ENCODE peak calls at places on chromosomes 1 and 21, in nine cellular contexts. One of them, this sample, is unnamed.

GRCh38 chr1:27116697-27117096 is 38.2 kb downstream of the SLC9A1 start:
- DNase-seq in A172: no peak
- DNase-seq in RCC 7860: no peak
- DNase-seq in activated CD4-positive, alpha-beta T cell treated with anti-CD3 and anti-CD28 coated beads, Interleukin-2, amount 10 ng/mL, durations not matched to agents 7 days and 5 days: no peak
- DNase-seq in NCI-H1092 treated with DMSO at 0.1 percent for 48 hours: no peak
- DNase-seq in ureter: no peak
- DNase-seq in progenitor cell of endocrine pancreas: no peak
- DNase-seq in A673: no peak
- DNase-seq in WTC11: no peak
- DNase-seq in this sample: no peak

GRCh38 chr1:223413216-223413615 is 20.0 kb downstream of the CCDC185 start:
- DNase-seq in A172: no peak
- DNase-seq in RCC 7860: no peak
- DNase-seq in activated CD4-positive, alpha-beta T cell treated with anti-CD3 and anti-CD28 coated beads, Interleukin-2, amount 10 ng/mL, durations not matched to agents 7 days and 5 days: no peak
- DNase-seq in NCI-H1092 treated with DMSO at 0.1 percent for 48 hours: no peak
- DNase-seq in ureter: no peak
- DNase-seq in progenitor cell of endocrine pancreas: no peak
- DNase-seq in A673: no peak
- DNase-seq in WTC11: no peak
- DNase-seq in this sample: no peak

GRCh38 chr1:13951793-13952751 is 252.1 kb downstream of the PRDM2 start:
- DNase-seq in A172: no peak
- DNase-seq in RCC 7860: no peak
- DNase-seq in activated CD4-positive, alpha-beta T cell treated with anti-CD3 and anti-CD28 coated beads, Interleukin-2, amount 10 ng/mL, durations not matched to agents 7 days and 5 days: no peak
- DNase-seq in NCI-H1092 treated with DMSO at 0.1 percent for 48 hours: no peak
- DNase-seq in ureter: no peak
- DNase-seq in progenitor cell of endocrine pancreas: no peak
- DNase-seq in A673: peak
- DNase-seq in WTC11: no peak
- DNase-seq in this sample: no peak

GRCh38 chr1:226549937-226550670 is 1.5 kb downstream of the STUM start:
- DNase-seq in A172: no peak
- DNase-seq in RCC 7860: no peak
- DNase-seq in activated CD4-positive, alpha-beta T cell treated with anti-CD3 and anti-CD28 coated beads, Interleukin-2, amount 10 ng/mL, durations not matched to agents 7 days and 5 days: no peak
- DNase-seq in NCI-H1092 treated with DMSO at 0.1 percent for 48 hours: peak
- DNase-seq in ureter: peak
- DNase-seq in progenitor cell of endocrine pancreas: no peak
- DNase-seq in A673: no peak
- DNase-seq in WTC11: peak
- DNase-seq in this sample: peak

GRCh38 chr1:22562584-22563551 is at the start of gene EPHA8:
- DNase-seq in A172: no peak
- DNase-seq in RCC 7860: no peak
- DNase-seq in activated CD4-positive, alpha-beta T cell treated with anti-CD3 and anti-CD28 coated beads, Interleukin-2, amount 10 ng/mL, durations not matched to agents 7 days and 5 days: no peak
- DNase-seq in NCI-H1092 treated with DMSO at 0.1 percent for 48 hours: peak
- DNase-seq in ureter: no peak
- DNase-seq in progenitor cell of endocrine pancreas: no peak
- DNase-seq in A673: no peak
- DNase-seq in WTC11: peak
- DNase-seq in this sample: no peak

GRCh38 chr1:18943914-18944572 is 12.4 kb downstream of the IFFO2 start:
- DNase-seq in A172: no peak
- DNase-seq in RCC 7860: no peak
- DNase-seq in activated CD4-positive, alpha-beta T cell treated with anti-CD3 and anti-CD28 coated beads, Interleukin-2, amount 10 ng/mL, durations not matched to agents 7 days and 5 days: no peak
- DNase-seq in NCI-H1092 treated with DMSO at 0.1 percent for 48 hours: no peak
- DNase-seq in ureter: no peak
- DNase-seq in progenitor cell of endocrine pancreas: no peak
- DNase-seq in A673: no peak
- DNase-seq in WTC11: no peak
- DNase-seq in this sample: no peak

GRCh38 chr1:51303315-51303714 is 27.0 kb downstream of the TTC39A start:
- DNase-seq in A172: no peak
- DNase-seq in RCC 7860: no peak
- DNase-seq in activated CD4-positive, alpha-beta T cell treated with anti-CD3 and anti-CD28 coated beads, Interleukin-2, amount 10 ng/mL, durations not matched to agents 7 days and 5 days: no peak
- DNase-seq in NCI-H1092 treated with DMSO at 0.1 percent for 48 hours: no peak
- DNase-seq in ureter: no peak
- DNase-seq in progenitor cell of endocrine pancreas: no peak
- DNase-seq in A673: no peak
- DNase-seq in WTC11: no peak
- DNase-seq in this sample: no peak

GRCh38 chr1:46202975-46203737 is at the start of gene LURAP1:
- DNase-seq in A172: peak
- DNase-seq in RCC 7860: no peak
- DNase-seq in activated CD4-positive, alpha-beta T cell treated with anti-CD3 and anti-CD28 coated beads, Interleukin-2, amount 10 ng/mL, durations not matched to agents 7 days and 5 days: peak
- DNase-seq in NCI-H1092 treated with DMSO at 0.1 percent for 48 hours: no peak
- DNase-seq in ureter: no peak
- DNase-seq in progenitor cell of endocrine pancreas: no peak
- DNase-seq in A673: peak
- DNase-seq in WTC11: peak
- DNase-seq in this sample: peak

GRCh38 chr1:183719289-183719688 is 66.2 kb upstream of the APOBEC4 start:
- DNase-seq in A172: no peak
- DNase-seq in RCC 7860: no peak
- DNase-seq in activated CD4-positive, alpha-beta T cell treated with anti-CD3 and anti-CD28 coated beads, Interleukin-2, amount 10 ng/mL, durations not matched to agents 7 days and 5 days: no peak
- DNase-seq in NCI-H1092 treated with DMSO at 0.1 percent for 48 hours: no peak
- DNase-seq in ureter: no peak
- DNase-seq in progenitor cell of endocrine pancreas: no peak
- DNase-seq in A673: no peak
- DNase-seq in WTC11: no peak
- DNase-seq in this sample: no peak

GRCh38 chr1:64917907-64918306 is 48.4 kb downstream of the JAK1 start:
- DNase-seq in A172: no peak
- DNase-seq in RCC 7860: no peak
- DNase-seq in activated CD4-positive, alpha-beta T cell treated with anti-CD3 and anti-CD28 coated beads, Interleukin-2, amount 10 ng/mL, durations not matched to agents 7 days and 5 days: no peak
- DNase-seq in NCI-H1092 treated with DMSO at 0.1 percent for 48 hours: no peak
- DNase-seq in ureter: no peak
- DNase-seq in progenitor cell of endocrine pancreas: no peak
- DNase-seq in A673: no peak
- DNase-seq in WTC11: no peak
- DNase-seq in this sample: no peak

GRCh38 chr1:58592521-58593134 is 15.6 kb upstream of the TACSTD2 start:
- DNase-seq in A172: peak
- DNase-seq in RCC 7860: peak
- DNase-seq in activated CD4-positive, alpha-beta T cell treated with anti-CD3 and anti-CD28 coated beads, Interleukin-2, amount 10 ng/mL, durations not matched to agents 7 days and 5 days: no peak
- DNase-seq in NCI-H1092 treated with DMSO at 0.1 percent for 48 hours: no peak
- DNase-seq in ureter: peak
- DNase-seq in progenitor cell of endocrine pancreas: peak
- DNase-seq in A673: peak
- DNase-seq in WTC11: no peak
- DNase-seq in this sample: peak

GRCh38 chr1:178124115-178124514 is 30.2 kb downstream of the RASAL2 start:
- DNase-seq in A172: peak
- DNase-seq in RCC 7860: no peak
- DNase-seq in activated CD4-positive, alpha-beta T cell treated with anti-CD3 and anti-CD28 coated beads, Interleukin-2, amount 10 ng/mL, durations not matched to agents 7 days and 5 days: no peak
- DNase-seq in NCI-H1092 treated with DMSO at 0.1 percent for 48 hours: no peak
- DNase-seq in ureter: no peak
- DNase-seq in progenitor cell of endocrine pancreas: no peak
- DNase-seq in A673: peak
- DNase-seq in WTC11: no peak
- DNase-seq in this sample: no peak

GRCh38 chr1:39158330-39159086 is 46.0 kb upstream of the MACF1 start:
- DNase-seq in A172: no peak
- DNase-seq in RCC 7860: peak
- DNase-seq in activated CD4-positive, alpha-beta T cell treated with anti-CD3 and anti-CD28 coated beads, Interleukin-2, amount 10 ng/mL, durations not matched to agents 7 days and 5 days: no peak
- DNase-seq in NCI-H1092 treated with DMSO at 0.1 percent for 48 hours: peak
- DNase-seq in ureter: no peak
- DNase-seq in progenitor cell of endocrine pancreas: peak
- DNase-seq in A673: no peak
- DNase-seq in WTC11: peak
- DNase-seq in this sample: no peak

GRCh38 chr1:30407030-30407861 is 316.1 kb downstream of the MATN1 start:
- DNase-seq in A172: peak
- DNase-seq in RCC 7860: peak
- DNase-seq in activated CD4-positive, alpha-beta T cell treated with anti-CD3 and anti-CD28 coated beads, Interleukin-2, amount 10 ng/mL, durations not matched to agents 7 days and 5 days: peak
- DNase-seq in NCI-H1092 treated with DMSO at 0.1 percent for 48 hours: no peak
- DNase-seq in ureter: peak
- DNase-seq in progenitor cell of endocrine pancreas: peak
- DNase-seq in A673: peak
- DNase-seq in WTC11: no peak
- DNase-seq in this sample: no peak

GRCh38 chr1:107474877-107475612 is 334.2 kb downstream of the NTNG1 start:
- DNase-seq in A172: no peak
- DNase-seq in RCC 7860: no peak
- DNase-seq in activated CD4-positive, alpha-beta T cell treated with anti-CD3 and anti-CD28 coated beads, Interleukin-2, amount 10 ng/mL, durations not matched to agents 7 days and 5 days: no peak
- DNase-seq in NCI-H1092 treated with DMSO at 0.1 percent for 48 hours: no peak
- DNase-seq in ureter: no peak
- DNase-seq in progenitor cell of endocrine pancreas: no peak
- DNase-seq in A673: no peak
- DNase-seq in WTC11: no peak
- DNase-seq in this sample: no peak

GRCh38 chr1:10530281-10530740 is 55.6 kb downstream of the PEX14 start:
- DNase-seq in A172: peak
- DNase-seq in RCC 7860: peak
- DNase-seq in activated CD4-positive, alpha-beta T cell treated with anti-CD3 and anti-CD28 coated beads, Interleukin-2, amount 10 ng/mL, durations not matched to agents 7 days and 5 days: no peak
- DNase-seq in NCI-H1092 treated with DMSO at 0.1 percent for 48 hours: no peak
- DNase-seq in ureter: no peak
- DNase-seq in progenitor cell of endocrine pancreas: peak
- DNase-seq in A673: no peak
- DNase-seq in WTC11: peak
- DNase-seq in this sample: peak

GRCh38 chr1:50661626-50662025 is 238.4 kb upstream of the DMRTA2 start:
- DNase-seq in A172: no peak
- DNase-seq in RCC 7860: no peak
- DNase-seq in activated CD4-positive, alpha-beta T cell treated with anti-CD3 and anti-CD28 coated beads, Interleukin-2, amount 10 ng/mL, durations not matched to agents 7 days and 5 days: no peak
- DNase-seq in NCI-H1092 treated with DMSO at 0.1 percent for 48 hours: no peak
- DNase-seq in ureter: no peak
- DNase-seq in progenitor cell of endocrine pancreas: no peak
- DNase-seq in A673: no peak
- DNase-seq in WTC11: no peak
- DNase-seq in this sample: no peak

GRCh38 chr21:23003951-23004350 is 2005.7 kb downstream of the NCAM2 start:
- DNase-seq in A172: no peak
- DNase-seq in RCC 7860: no peak
- DNase-seq in activated CD4-positive, alpha-beta T cell treated with anti-CD3 and anti-CD28 coated beads, Interleukin-2, amount 10 ng/mL, durations not matched to agents 7 days and 5 days: no peak
- DNase-seq in NCI-H1092 treated with DMSO at 0.1 percent for 48 hours: peak
- DNase-seq in ureter: no peak
- DNase-seq in progenitor cell of endocrine pancreas: no peak
- DNase-seq in A673: no peak
- DNase-seq in WTC11: no peak
- DNase-seq in this sample: no peak

GRCh38 chr21:41817228-41817627 is 50.4 kb upstream of the RIPK4 start:
- DNase-seq in A172: peak
- DNase-seq in RCC 7860: peak
- DNase-seq in activated CD4-positive, alpha-beta T cell treated with anti-CD3 and anti-CD28 coated beads, Interleukin-2, amount 10 ng/mL, durations not matched to agents 7 days and 5 days: peak
- DNase-seq in NCI-H1092 treated with DMSO at 0.1 percent for 48 hours: peak
- DNase-seq in ureter: no peak
- DNase-seq in progenitor cell of endocrine pancreas: peak
- DNase-seq in A673: peak
- DNase-seq in WTC11: peak
- DNase-seq in this sample: peak

GRCh38 chr1:91440845-91441244 is 36.2 kb upstream of the HFM1 start:
- DNase-seq in A172: no peak
- DNase-seq in RCC 7860: no peak
- DNase-seq in activated CD4-positive, alpha-beta T cell treated with anti-CD3 and anti-CD28 coated beads, Interleukin-2, amount 10 ng/mL, durations not matched to agents 7 days and 5 days: no peak
- DNase-seq in NCI-H1092 treated with DMSO at 0.1 percent for 48 hours: peak
- DNase-seq in ureter: no peak
- DNase-seq in progenitor cell of endocrine pancreas: no peak
- DNase-seq in A673: peak
- DNase-seq in WTC11: no peak
- DNase-seq in this sample: no peak

GRCh38 chr1:22878626-22879025 is 94.0 kb downstream of the LACTBL1 start:
- DNase-seq in A172: no peak
- DNase-seq in RCC 7860: no peak
- DNase-seq in activated CD4-positive, alpha-beta T cell treated with anti-CD3 and anti-CD28 coated beads, Interleukin-2, amount 10 ng/mL, durations not matched to agents 7 days and 5 days: no peak
- DNase-seq in NCI-H1092 treated with DMSO at 0.1 percent for 48 hours: no peak
- DNase-seq in ureter: peak
- DNase-seq in progenitor cell of endocrine pancreas: no peak
- DNase-seq in A673: no peak
- DNase-seq in WTC11: no peak
- DNase-seq in this sample: no peak

GRCh38 chr1:165068716-165069115 is 287.8 kb downstream of the LMX1A start:
- DNase-seq in A172: no peak
- DNase-seq in RCC 7860: no peak
- DNase-seq in activated CD4-positive, alpha-beta T cell treated with anti-CD3 and anti-CD28 coated beads, Interleukin-2, amount 10 ng/mL, durations not matched to agents 7 days and 5 days: no peak
- DNase-seq in NCI-H1092 treated with DMSO at 0.1 percent for 48 hours: no peak
- DNase-seq in ureter: no peak
- DNase-seq in progenitor cell of endocrine pancreas: no peak
- DNase-seq in A673: no peak
- DNase-seq in WTC11: no peak
- DNase-seq in this sample: no peak

GRCh38 chr1:170309389-170310013 is 163.7 kb downstream of the NTMT2 start:
- DNase-seq in A172: peak
- DNase-seq in RCC 7860: peak
- DNase-seq in activated CD4-positive, alpha-beta T cell treated with anti-CD3 and anti-CD28 coated beads, Interleukin-2, amount 10 ng/mL, durations not matched to agents 7 days and 5 days: no peak
- DNase-seq in NCI-H1092 treated with DMSO at 0.1 percent for 48 hours: no peak
- DNase-seq in ureter: no peak
- DNase-seq in progenitor cell of endocrine pancreas: no peak
- DNase-seq in A673: peak
- DNase-seq in WTC11: no peak
- DNase-seq in this sample: no peak

GRCh38 chr1:204128964-204129896 is 22.6 kb downstream of the ETNK2 start:
- DNase-seq in A172: peak
- DNase-seq in RCC 7860: peak
- DNase-seq in activated CD4-positive, alpha-beta T cell treated with anti-CD3 and anti-CD28 coated beads, Interleukin-2, amount 10 ng/mL, durations not matched to agents 7 days and 5 days: peak
- DNase-seq in NCI-H1092 treated with DMSO at 0.1 percent for 48 hours: peak
- DNase-seq in ureter: peak
- DNase-seq in progenitor cell of endocrine pancreas: peak
- DNase-seq in A673: peak
- DNase-seq in WTC11: peak
- DNase-seq in this sample: peak

GRCh38 chr21:42117229-42118048 is 46.3 kb downstream of the UMODL1 start:
- DNase-seq in A172: peak
- DNase-seq in RCC 7860: peak
- DNase-seq in activated CD4-positive, alpha-beta T cell treated with anti-CD3 and anti-CD28 coated beads, Interleukin-2, amount 10 ng/mL, durations not matched to agents 7 days and 5 days: peak
- DNase-seq in NCI-H1092 treated with DMSO at 0.1 percent for 48 hours: peak
- DNase-seq in ureter: peak
- DNase-seq in progenitor cell of endocrine pancreas: peak
- DNase-seq in A673: peak
- DNase-seq in WTC11: peak
- DNase-seq in this sample: peak

GRCh38 chr21:41363370-41364270 is 1.8 kb downstream of the MX2 start:
- DNase-seq in A172: no peak
- DNase-seq in RCC 7860: no peak
- DNase-seq in activated CD4-positive, alpha-beta T cell treated with anti-CD3 and anti-CD28 coated beads, Interleukin-2, amount 10 ng/mL, durations not matched to agents 7 days and 5 days: no peak
- DNase-seq in NCI-H1092 treated with DMSO at 0.1 percent for 48 hours: no peak
- DNase-seq in ureter: no peak
- DNase-seq in progenitor cell of endocrine pancreas: no peak
- DNase-seq in A673: no peak
- DNase-seq in WTC11: no peak
- DNase-seq in this sample: peak

GRCh38 chr21:25307489-25307888 is 299.8 kb downstream of the MRPL39 start:
- DNase-seq in A172: peak
- DNase-seq in RCC 7860: peak
- DNase-seq in activated CD4-positive, alpha-beta T cell treated with anti-CD3 and anti-CD28 coated beads, Interleukin-2, amount 10 ng/mL, durations not matched to agents 7 days and 5 days: no peak
- DNase-seq in NCI-H1092 treated with DMSO at 0.1 percent for 48 hours: no peak
- DNase-seq in ureter: no peak
- DNase-seq in progenitor cell of endocrine pancreas: no peak
- DNase-seq in A673: no peak
- DNase-seq in WTC11: no peak
- DNase-seq in this sample: no peak

GRCh38 chr1:151146072-151146415 is 387 bp downstream of the SEMA6C start:
- DNase-seq in A172: no peak
- DNase-seq in RCC 7860: no peak
- DNase-seq in activated CD4-positive, alpha-beta T cell treated with anti-CD3 and anti-CD28 coated beads, Interleukin-2, amount 10 ng/mL, durations not matched to agents 7 days and 5 days: no peak
- DNase-seq in NCI-H1092 treated with DMSO at 0.1 percent for 48 hours: no peak
- DNase-seq in ureter: no peak
- DNase-seq in progenitor cell of endocrine pancreas: no peak
- DNase-seq in A673: no peak
- DNase-seq in WTC11: no peak
- DNase-seq in this sample: no peak

GRCh38 chr1:98420376-98421097 is 241.0 kb upstream of the SNX7 start:
- DNase-seq in A172: no peak
- DNase-seq in RCC 7860: no peak
- DNase-seq in activated CD4-positive, alpha-beta T cell treated with anti-CD3 and anti-CD28 coated beads, Interleukin-2, amount 10 ng/mL, durations not matched to agents 7 days and 5 days: no peak
- DNase-seq in NCI-H1092 treated with DMSO at 0.1 percent for 48 hours: no peak
- DNase-seq in ureter: no peak
- DNase-seq in progenitor cell of endocrine pancreas: no peak
- DNase-seq in A673: no peak
- DNase-seq in WTC11: no peak
- DNase-seq in this sample: no peak

GRCh38 chr1:101452825-101453224 is 216.0 kb downstream of the S1PR1 start:
- DNase-seq in A172: no peak
- DNase-seq in RCC 7860: no peak
- DNase-seq in activated CD4-positive, alpha-beta T cell treated with anti-CD3 and anti-CD28 coated beads, Interleukin-2, amount 10 ng/mL, durations not matched to agents 7 days and 5 days: no peak
- DNase-seq in NCI-H1092 treated with DMSO at 0.1 percent for 48 hours: no peak
- DNase-seq in ureter: no peak
- DNase-seq in progenitor cell of endocrine pancreas: no peak
- DNase-seq in A673: no peak
- DNase-seq in WTC11: no peak
- DNase-seq in this sample: no peak

GRCh38 chr1:84653130-84653680 is 37.1 kb downstream of the SSX2IP start:
- DNase-seq in A172: no peak
- DNase-seq in RCC 7860: no peak
- DNase-seq in activated CD4-positive, alpha-beta T cell treated with anti-CD3 and anti-CD28 coated beads, Interleukin-2, amount 10 ng/mL, durations not matched to agents 7 days and 5 days: no peak
- DNase-seq in NCI-H1092 treated with DMSO at 0.1 percent for 48 hours: no peak
- DNase-seq in ureter: no peak
- DNase-seq in progenitor cell of endocrine pancreas: no peak
- DNase-seq in A673: peak
- DNase-seq in WTC11: no peak
- DNase-seq in this sample: no peak

This sample was measured in left cardiac atrium.